ENCODE peak calls at places on chromosomes 16 and 17, in eight cellular contexts. S, I, J, F, M, V, P and T are unnamed samples.

GRCh38 chr16:62035115-62036092 is 834 bp downstream of the CDH8 start:
- DNase-seq in S (no peak), I (peak; percentile 52), J (no peak), F (no peak), M (no peak), V (no peak), P (no peak), T (no peak)

GRCh38 chr17:35189291-35189690 is 4.9 kb downstream of the SLC35G3 start:
- DNase-seq in S (peak; percentile 59), I (no peak), J (no peak), F (no peak), M (no peak), V (no peak), P (no peak), T (no peak)

GRCh38 chr17:36112572-36112971 is 8.9 kb downstream of the CCL4 start:
- DNase-seq in S (no peak), I (no peak), J (no peak), F (no peak), M (no peak), V (no peak), P (no peak), T (no peak)

GRCh38 chr16:57042157-57043111 is 49.9 kb upstream of the CPNE2 start:
- DNase-seq in S (peak; percentile 79), I (peak; percentile 7), J (peak; percentile 72), F (no peak), M (no peak), V (peak; percentile 69), P (peak; percentile 51), T (no peak)

GRCh38 chr17:74770498-74771318 is 5.4 kb downstream of the NAT9 start:
- DNase-seq in S (peak; percentile 69), I (peak; percentile 48), J (peak; percentile 52), F (no peak), M (peak; percentile 46), V (no peak), P (peak; percentile 25), T (no peak)

GRCh38 chr17:73984981-73985380 is 218.5 kb upstream of the RPL38 start:
- DNase-seq in S (no peak), I (no peak), J (no peak), F (no peak), M (no peak), V (no peak), P (no peak), T (no peak)

GRCh38 chr16:68770671-68771070 is 33.6 kb downstream of the CDH1 start:
- DNase-seq in S (no peak), I (no peak), J (no peak), F (no peak), M (no peak), V (no peak), P (no peak), T (no peak)

GRCh38 chr16:61233718-61234117 is 802.5 kb downstream of the CDH8 start:
- DNase-seq in S (no peak), I (no peak), J (no peak), F (no peak), M (no peak), V (no peak), P (no peak), T (no peak)

GRCh38 chr17:75457047-75457654 is 716 bp downstream of the TMEM94 start:
- DNase-seq in S (no peak), I (peak; percentile 66), J (no peak), F (no peak), M (peak; percentile 56), V (no peak), P (no peak), T (no peak)

GRCh38 chr17:78528541-78528940 is 48.7 kb downstream of the DNAH17 start:
- DNase-seq in S (no peak), I (no peak), J (no peak), F (no peak), M (no peak), V (no peak), P (no peak), T (peak; percentile 55)

GRCh38 chr17:1532836-1533602 is 16.6 kb upstream of the INPP5K start:
- DNase-seq in S (no peak), I (no peak), J (no peak), F (no peak), M (no peak), V (no peak), P (no peak), T (no peak)

GRCh38 chr16:30084096-30084815 is 7.5 kb downstream of the TBX6 start:
- DNase-seq in S (no peak), I (no peak), J (no peak), F (no peak), M (no peak), V (no peak), P (no peak), T (no peak)

GRCh38 chr17:77429735-77429984 is 288.9 kb downstream of the SEC14L1 start:
- DNase-seq in S (no peak), I (no peak), J (no peak), F (no peak), M (no peak), V (no peak), P (no peak), T (no peak)

GRCh38 chr17:44913676-44914075 is 1.6 kb downstream of the GFAP start:
- DNase-seq in S (no peak), I (no peak), J (no peak), F (no peak), M (no peak), V (no peak), P (no peak), T (no peak)

GRCh38 chr16:85136213-85136704 is 24.0 kb upstream of the CIBAR2 start:
- DNase-seq in S (no peak), I (no peak), J (no peak), F (no peak), M (peak; percentile 17), V (no peak), P (no peak), T (no peak)

GRCh38 chr17:7932949-7933348 is 943 bp downstream of the CNTROB start:
- DNase-seq in S (peak; percentile 55), I (no peak), J (no peak), F (peak; percentile 68), M (no peak), V (no peak), P (no peak), T (no peak)

GRCh38 chr17:38685485-38685884 is 10.7 kb upstream of the EPOP start:
- DNase-seq in S (no peak), I (peak; percentile 24), J (no peak), F (no peak), M (peak; percentile 7), V (no peak), P (no peak), T (no peak)

GRCh38 chr17:2173005-2173404 is 118.1 kb downstream of the HIC1 start:
- DNase-seq in S (no peak), I (no peak), J (no peak), F (no peak), M (peak; percentile 16), V (no peak), P (no peak), T (no peak)

GRCh38 chr16:87431926-87432325 is 39.8 kb downstream of the MAP1LC3B start:
- DNase-seq in S (peak; percentile 50), I (no peak), J (no peak), F (peak; percentile 80), M (no peak), V (no peak), P (no peak), T (no peak)

GRCh38 chr17:69809331-69809730 is 265.7 kb upstream of the KCNJ16 start:
- DNase-seq in S (peak; percentile 9), I (no peak), J (no peak), F (no peak), M (no peak), V (no peak), P (no peak), T (no peak)

GRCh38 chr17:51516924-51517323 is 256.6 kb downstream of the UTP18 start:
- DNase-seq in S (no peak), I (no peak), J (no peak), F (no peak), M (no peak), V (no peak), P (no peak), T (no peak)

GRCh38 chr16:47712276-47713224 is 251.4 kb downstream of the PHKB start:
- DNase-seq in S (no peak), I (no peak), J (no peak), F (peak; percentile 4), M (no peak), V (no peak), P (no peak), T (no peak)

GRCh38 chr17:82399030-82399429 is 19.1 kb upstream of the HEXD start:
- DNase-seq in S (no peak), I (peak; percentile 10), J (no peak), F (no peak), M (peak; percentile 48), V (no peak), P (no peak), T (no peak)

GRCh38 chr17:48908853-48909394 is 717 bp downstream of the UBE2Z start:
- DNase-seq in S (peak; percentile 91), I (no peak), J (peak; percentile 83), F (peak; percentile 82), M (peak; percentile 58), V (peak; percentile 58), P (peak; percentile 55), T (no peak)

GRCh38 chr17:55089955-55090573 is 121.5 kb downstream of the STXBP4 start:
- DNase-seq in S (no peak), I (peak; percentile 4), J (no peak), F (peak; percentile 4), M (no peak), V (peak; percentile 18), P (no peak), T (no peak)

GRCh38 chr16:21233521-21234150 is at the start of gene ANKS4B:
- DNase-seq in S (no peak), I (no peak), J (no peak), F (no peak), M (no peak), V (no peak), P (no peak), T (no peak)

GRCh38 chr17:47692895-47693666 is 880 bp upstream of the TBKBP1 start:
- DNase-seq in S (no peak), I (no peak), J (no peak), F (no peak), M (no peak), V (no peak), P (no peak), T (no peak)

GRCh38 chr16:27406729-27407128 is 4.8 kb downstream of the IL21R start:
- DNase-seq in S (no peak), I (no peak), J (no peak), F (no peak), M (no peak), V (no peak), P (no peak), T (no peak)

GRCh38 chr17:64003526-64004121 is 5.5 kb downstream of the PRR29 start:
- DNase-seq in S (no peak), I (no peak), J (no peak), F (no peak), M (no peak), V (no peak), P (no peak), T (no peak)

GRCh38 chr16:75262104-75262799 is 10.8 kb upstream of the BCAR1 start:
- DNase-seq in S (no peak), I (no peak), J (no peak), F (no peak), M (no peak), V (no peak), P (no peak), T (no peak)

GRCh38 chr16:15539197-15539596 is 103.8 kb downstream of the MARF1 start:
- DNase-seq in S (no peak), I (no peak), J (no peak), F (no peak), M (no peak), V (no peak), P (no peak), T (no peak)

GRCh38 chr16:50496990-50497389 is 51.2 kb upstream of the NKD1 start:
- DNase-seq in S (peak; percentile 24), I (no peak), J (no peak), F (peak; percentile 5), M (no peak), V (no peak), P (no peak), T (no peak)

GRCh38 chr16:29306953-29307597 is 99.4 kb downstream of the NPIPB11 start:
- DNase-seq in S (no peak), I (no peak), J (no peak), F (peak; percentile 18), M (no peak), V (no peak), P (no peak), T (no peak)

GRCh38 chr17:21674242-21674731 is 18.0 kb upstream of the KCNJ18 start:
- DNase-seq in S (no peak), I (no peak), J (no peak), F (no peak), M (no peak), V (no peak), P (no peak), T (no peak)